ENCODE peak calls at places on chromosomes 16 and 17, in six cellular contexts. W is H1, V is GM12878, O is HCT116, G is HepG2, J is endothelial cell of umbilical vein. Q is an unnamed sample. For H3K36me3, the result is how much of the 10 kb centered on the place peaks cover.

GRCh38 chr17:7191571-7192270 is 12.6 kb upstream of the ASGR1 start:
- DNase-seq in G (peak), O (no peak), W (peak), J (no peak), V (no peak), Q (no peak)

GRCh38 chr17:28901866-28902818 is 737 bp downstream of the DHRS13 start:
- DNase-seq in G (no peak), J (no peak), W (no peak), O (no peak), V (no peak), Q (no peak)

GRCh38 chr17:1398028-1398427 is 2.0 kb downstream of the YWHAE start:
- DNase-seq in W (no peak), O (no peak), V (no peak), G (no peak), J (no peak), Q (no peak)

GRCh38 chr16:56975714-56976113 is 13.6 kb upstream of the NLRC5 start:
- DNase-seq in O (no peak), V (no peak), G (no peak), J (no peak), W (no peak), Q (no peak)

GRCh38 chr17:77471984-77472836 is 331.4 kb downstream of the SEC14L1 start:
- DNase-seq in G (no peak), J (peak), O (no peak), V (no peak), W (no peak), Q (peak)

GRCh38 chr16:82639666-82640336 is 13.0 kb downstream of the CDH13 start:
- DNase-seq in J (peak), G (peak), V (no peak), O (peak), W (no peak), Q (no peak)

GRCh38 chr16:28182183-28182582 is 29.6 kb downstream of the XPO6 start:
- DNase-seq in V (no peak), O (no peak), J (no peak), G (no peak), W (no peak), Q (no peak)

GRCh38 chr16:74281285-74281684 is 15.3 kb upstream of the PSMD7 start:
- DNase-seq in V (no peak), J (no peak), W (no peak), O (no peak), G (no peak), Q (no peak)

GRCh38 chr17:64765191-64765889 is 103.2 kb upstream of the SMURF2 start:
- DNase-seq in G (no peak), O (no peak), V (no peak), J (no peak), W (no peak), Q (no peak)

GRCh38 chr16:969508-970378 is 1.0 kb downstream of the LMF1 start:
- DNase-seq in G (no peak), J (peak), O (no peak), W (no peak), V (no peak), Q (no peak)

DNA sequence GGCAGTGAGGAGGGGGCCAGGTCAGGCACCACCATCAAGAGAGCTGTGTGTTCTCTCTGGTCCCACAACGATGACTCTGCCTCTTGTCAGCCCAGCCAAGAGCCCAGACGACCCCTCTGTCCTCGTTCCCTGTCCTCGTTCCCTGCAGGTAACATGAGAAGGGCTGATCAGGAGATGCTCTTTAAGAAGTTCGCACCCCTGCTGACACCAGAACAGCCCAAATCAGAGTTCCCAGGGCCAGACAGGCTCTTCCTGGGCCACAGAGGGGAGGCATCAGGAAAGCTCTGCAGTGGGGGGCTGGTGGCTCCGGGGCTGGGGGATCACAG is 13.5 kb upstream of the DNAI2 start:
- DNase-seq in W (no peak), V (no peak), G (no peak), J (no peak), O (no peak), Q (no peak)
- H3K9ac ChIP-seq in W (no peak), V (no peak), G (no peak), J (no peak), O (no peak), Q (no peak)

GRCh38 chr17:55546481-55546880 is 35.2 kb upstream of the SMIM36 start:
- DNase-seq in V (no peak), G (no peak), J (no peak), O (no peak), W (no peak), Q (no peak)

GRCh38 chr17:55545765-55546164 is 34.5 kb upstream of the SMIM36 start:
- DNase-seq in J (no peak), V (no peak), W (no peak), G (no peak), O (no peak), Q (no peak)

GRCh38 chr17:55543709-55544108 is 32.5 kb upstream of the SMIM36 start:
- DNase-seq in O (no peak), G (no peak), V (no peak), W (no peak), J (no peak), Q (no peak)

GRCh38 chr17:55536205-55536604 is 25.0 kb upstream of the SMIM36 start:
- DNase-seq in J (peak), W (no peak), O (no peak), G (no peak), V (no peak), Q (no peak)

DNA sequence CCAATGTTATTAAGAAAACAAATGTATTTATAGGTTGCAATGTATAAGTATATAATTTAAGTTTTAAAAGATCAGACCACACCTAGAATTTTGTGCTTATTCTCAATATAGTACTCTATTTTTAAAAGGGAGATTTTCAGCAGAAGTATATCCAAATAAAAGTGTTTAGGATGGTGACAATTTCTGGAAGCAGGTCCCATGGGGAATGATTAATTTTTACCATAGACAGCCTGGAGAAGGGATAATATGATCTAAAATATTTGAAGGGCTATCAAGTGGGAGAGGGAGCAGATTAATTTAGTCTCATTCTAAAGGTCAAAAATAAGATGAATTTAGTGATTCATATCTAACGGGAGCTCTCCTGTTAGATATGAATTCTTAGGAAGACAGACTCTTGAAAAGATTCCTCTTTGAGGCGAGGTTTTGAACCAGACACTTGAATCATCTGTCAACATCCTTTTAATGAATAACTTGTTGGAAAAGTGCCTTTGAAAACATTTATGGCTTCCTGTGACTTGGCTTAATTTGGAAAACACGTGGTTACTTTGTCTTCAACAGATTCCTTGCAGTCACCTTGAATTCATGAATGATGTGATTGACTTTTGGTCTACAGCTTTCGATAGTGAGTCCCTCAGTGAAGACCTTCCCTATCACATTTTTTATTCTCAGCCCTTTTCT is 29.3 kb upstream of the SMIM36 start:
- DNase-seq in J (peak), V (no peak), W (no peak), G (no peak), O (no peak), Q (no peak)
- TF ChIP-seq POLR2AphosphoS5 in J (peak), V (no peak), W (no peak), G (no peak), O (no peak), Q (no peak)

GRCh38 chr16:23590181-23590580 is 5.9 kb downstream of the NDUFAB1 start:
- DNase-seq in O (no peak), V (no peak), W (no peak), J (no peak), G (no peak), Q (no peak)
- H3K36me3 ChIP-seq in O (half or more), V (under half), W (under half), J (under half), G (half or more), Q (half or more)

DNA sequence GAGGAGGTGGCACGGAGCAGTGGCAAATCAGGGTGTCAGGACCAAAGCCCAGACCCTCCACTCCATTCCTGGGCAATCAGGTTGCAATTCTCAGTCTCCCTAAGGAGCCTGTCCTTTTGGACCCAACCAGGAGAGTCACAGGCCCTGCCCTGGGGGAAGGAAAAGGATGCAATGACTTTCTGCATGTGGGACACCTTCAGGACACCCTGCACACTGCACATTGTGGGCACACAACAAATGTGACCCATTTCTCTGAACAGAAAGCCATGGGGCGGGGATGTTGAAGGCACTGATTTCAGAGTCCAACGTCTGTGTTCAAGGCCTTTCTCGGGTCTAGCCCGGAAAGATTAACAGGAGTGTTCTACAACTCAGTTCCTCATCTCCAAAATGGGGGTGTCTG is 286.2 kb upstream of the FOXF1 start:
- DNase-seq in W (no peak), G (no peak), J (no peak), V (no peak), O (no peak), Q (no peak)
- H3K9ac ChIP-seq in W (no peak), G (no peak), J (no peak), V (no peak), O (no peak), Q (no peak)

GRCh38 chr17:9472541-9472940 is 103.1 kb downstream of the STX8 start:
- DNase-seq in W (no peak), O (no peak), G (no peak), V (no peak), J (peak), Q (no peak)
- TF ChIP-seq POLR2AphosphoS5 in W (no peak), O (no peak), G (no peak), V (no peak), J (no peak), Q (no peak)

DNA sequence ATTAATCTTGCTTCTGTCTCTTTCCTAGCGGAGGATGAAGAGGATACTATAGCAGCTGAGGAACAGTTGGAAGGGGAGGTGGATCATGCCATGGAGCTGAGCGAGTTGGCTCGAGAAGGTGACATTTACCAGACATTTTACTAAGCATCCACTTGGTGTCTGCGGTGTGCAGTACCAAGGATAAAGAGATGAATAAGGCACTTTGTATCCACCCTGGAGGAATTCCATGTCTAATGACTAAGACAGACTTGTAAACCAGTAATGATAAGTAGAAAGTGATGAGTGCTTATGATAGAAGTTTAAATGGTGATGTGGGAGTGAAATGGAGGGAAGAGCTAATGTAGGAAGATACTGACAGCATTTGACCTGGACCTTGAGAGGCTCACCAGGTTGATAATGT is 12.0 kb downstream of the SRCAP start:
- DNase-seq in J (no peak), W (no peak), O (no peak), G (no peak), V (no peak), Q (no peak)
- H3K36me3 ChIP-seq in J (half or more), W (half or more), O (half or more), G (half or more), V (half or more), Q (half or more)

Q was measured in SK-N-MC.